ENCODE peak calls at places on chromosomes 5 and 9, in five cellular contexts. R is nephron progenitor cell, D is endothelial cell, S is breast epithelium, T is fibroblast of mammary gland. O is an unnamed sample.

GRCh38 chr5:142520885-142521284 is 165.0 kb downstream of the FGF1 start:
- DNase-seq in R (no peak), D (no peak), S (no peak), T (peak), O (no peak)

GRCh38 chr5:112975721-112976431 is 722 bp upstream of the DCP2 start:
- DNase-seq in R (no peak), D (no peak), S (no peak), T (no peak), O (no peak)

GRCh38 chr5:81751836-81752643 is 1.1 kb upstream of the SSBP2 start:
- DNase-seq in R (no peak), D (no peak), S (peak), T (peak), O (no peak)

GRCh38 chr9:16417101-16417500 is 453.4 kb downstream of the BNC2 start:
- DNase-seq in R (no peak), D (no peak), S (no peak), T (peak), O (no peak)

GRCh38 chr5:43209833-43210232 is 17.8 kb downstream of the NIM1K start:
- DNase-seq in R (no peak), D (no peak), S (no peak), T (no peak), O (no peak)

GRCh38 chr5:9545301-9545958 is 445 bp downstream of the SEMA5A start:
- DNase-seq in R (peak), D (peak), S (no peak), T (no peak), O (no peak)

GRCh38 chr9:74570879-74571512 is 73.9 kb downstream of the RORB start:
- DNase-seq in R (peak), D (peak), S (no peak), T (peak), O (no peak)

GRCh38 chr5:95237324-95237723 is 47.6 kb downstream of the MCTP1 start:
- DNase-seq in R (no peak), D (no peak), S (no peak), T (no peak), O (no peak)

GRCh38 chr9:112487799-112488345 is 1.2 kb downstream of the KIAA1958 start:
- DNase-seq in R (no peak), D (no peak), S (no peak), T (no peak), O (no peak)

GRCh38 chr9:130197386-130197785 is 25.2 kb downstream of the NCS1 start:
- DNase-seq in R (no peak), D (no peak), S (no peak), T (no peak), O (no peak)

GRCh38 chr9:136848393-136849037 is 694 bp upstream of the PHPT1 start:
- DNase-seq in R (peak), D (peak), S (no peak), T (peak), O (no peak)

GRCh38 chr5:89338935-89339334 is 456.0 kb upstream of the MEF2C start:
- DNase-seq in R (no peak), D (no peak), S (no peak), T (peak), O (no peak)

GRCh38 chr9:128033609-128034008 is 33.5 kb downstream of the NAIF1 start:
- DNase-seq in R (no peak), D (no peak), S (no peak), T (no peak), O (no peak)

GRCh38 chr5:159886312-159886711 is 30.0 kb upstream of the ADRA1B start:
- DNase-seq in R (no peak), D (no peak), S (no peak), T (peak), O (no peak)

GRCh38 chr5:150443242-150444075 is 6.1 kb downstream of the RPS14 start:
- DNase-seq in R (no peak), D (no peak), S (no peak), T (no peak), O (no peak)

GRCh38 chr5:66881475-66882161 is 285.4 kb downstream of the MAST4 start:
- DNase-seq in R (no peak), D (no peak), S (peak), T (peak), O (no peak)

GRCh38 chr5:105905392-105905791 is 1765.3 kb downstream of the EFNA5 start:
- DNase-seq in R (no peak), D (no peak), S (no peak), T (peak), O (no peak)

GRCh38 chr9:136081113-136081825 is 13.8 kb downstream of the NACC2 start:
- DNase-seq in R (no peak), D (no peak), S (no peak), T (no peak), O (no peak)

DNA sequence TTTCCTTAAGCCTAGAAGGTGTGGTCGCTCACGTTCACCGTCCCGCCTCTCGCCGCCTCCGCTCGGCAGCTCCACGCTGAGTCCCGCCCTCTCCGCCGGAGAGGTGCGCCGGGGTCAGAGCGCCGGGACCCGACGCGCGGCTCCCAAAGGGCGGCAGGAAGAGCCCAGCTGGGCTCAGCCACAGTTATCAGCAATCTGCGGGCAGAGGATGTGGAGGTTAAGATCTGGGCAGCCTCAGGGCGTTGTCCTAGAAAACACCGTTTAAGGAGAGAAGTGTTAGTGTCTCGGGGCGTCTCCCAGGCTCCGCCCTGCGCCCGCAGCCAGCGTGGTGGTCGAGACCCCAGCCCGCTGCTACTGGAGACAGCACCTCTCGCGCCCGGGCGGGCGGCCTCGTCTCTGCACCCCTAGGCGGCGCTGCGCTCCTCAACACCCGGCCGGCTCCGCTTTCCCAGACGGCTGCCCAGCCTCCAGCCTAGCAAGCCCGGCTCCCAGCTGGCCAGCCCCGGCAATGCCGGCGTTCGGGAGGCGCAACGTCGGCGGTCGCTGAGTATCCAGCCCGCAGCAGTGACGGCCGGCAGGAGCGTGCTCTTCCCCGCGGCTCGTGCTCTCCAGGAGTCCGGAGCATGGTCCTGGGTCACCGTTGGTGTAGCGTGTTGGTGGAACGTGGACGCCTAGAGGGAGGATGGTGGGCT is at the start of gene PCDHAC1:
- DNase-seq in R (peak), D (peak), S (peak), T (peak), O (peak)
- TF ChIP-seq CTCF in R (peak), D (peak), S (no peak), T (no peak), O (no peak)

GRCh38 chr5:72308853-72309191 is 11.2 kb downstream of the MRPS27 start:
- DNase-seq in R (no peak), D (no peak), S (no peak), T (no peak), O (no peak)

GRCh38 chr5:72320022-72320898 is at the start of the genes MRPS27 and PTCD2:
- DNase-seq in R (peak), D (peak), S (peak), T (peak), O (peak)

GRCh38 chr5:72314571-72315172 is 5.4 kb downstream of the MRPS27 start:
- DNase-seq in R (no peak), D (no peak), S (no peak), T (peak), O (no peak)
- TF ChIP-seq CTCF in R (no peak), D (no peak), S (no peak), T (peak), O (no peak)

DNA sequence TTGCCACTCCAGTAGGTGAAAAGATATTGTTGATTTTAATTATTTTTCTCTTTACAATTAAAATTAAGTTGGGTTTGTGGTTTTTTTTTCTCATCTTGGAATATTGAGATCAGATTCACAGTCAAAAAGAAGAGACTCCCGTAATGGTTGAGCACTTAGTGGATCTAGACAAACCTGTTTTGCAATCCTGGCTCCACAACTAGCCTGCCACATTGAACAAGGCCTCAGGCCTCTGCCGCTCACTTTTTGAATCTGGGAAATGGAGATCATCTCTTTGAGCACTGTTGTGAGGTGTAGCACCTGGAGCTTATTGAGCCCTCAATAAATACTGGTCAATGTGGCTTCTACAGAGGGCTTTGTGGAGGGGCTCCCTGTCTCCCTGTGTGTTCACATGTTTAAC is 37.1 kb upstream of the RARS1 start:
- DNase-seq in R (no peak), D (no peak), S (peak), T (no peak), O (no peak)
- TF ChIP-seq CTCF in R (no peak), D (no peak), S (no peak), T (no peak), O (no peak)

DNA sequence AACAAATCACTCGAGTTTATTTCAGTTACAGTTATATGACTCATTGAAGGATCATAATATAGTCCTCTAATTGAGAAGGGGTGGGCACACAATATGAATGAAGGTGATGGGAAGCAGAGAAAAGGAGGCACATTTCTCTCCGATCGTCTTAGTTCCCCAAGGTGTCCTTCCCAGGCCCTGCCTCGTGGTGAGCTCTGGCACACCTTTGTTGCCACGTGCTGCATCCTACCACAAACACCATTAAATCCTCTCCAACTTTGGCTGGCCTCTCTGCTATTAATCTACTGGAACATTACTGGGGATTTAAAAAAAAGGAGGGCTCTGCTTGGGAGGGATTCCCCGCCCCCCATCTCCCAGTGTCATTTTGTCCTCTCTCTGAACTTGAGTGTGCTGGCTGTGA is 42.9 kb downstream of the CDH6 start:
- DNase-seq in R (no peak), D (no peak), S (no peak), T (no peak), O (no peak)
- TF ChIP-seq CTCF in R (no peak), D (no peak), S (no peak), T (no peak), O (no peak)

GRCh38 chr9:21994526-21994995 is at the start of gene CDKN2B-AS1:
- DNase-seq in R (peak), D (peak), S (no peak), T (peak), O (no peak)
- TF ChIP-seq CTCF in R (no peak), D (no peak), S (no peak), T (no peak), O (no peak)

GRCh38 chr5:126234563-126235195 is 188.5 kb upstream of the GRAMD2B start:
- DNase-seq in R (peak), D (peak), S (no peak), T (peak), O (no peak)
- TF ChIP-seq CTCF in R (peak), D (peak), S (no peak), T (peak), O (no peak)

DNA sequence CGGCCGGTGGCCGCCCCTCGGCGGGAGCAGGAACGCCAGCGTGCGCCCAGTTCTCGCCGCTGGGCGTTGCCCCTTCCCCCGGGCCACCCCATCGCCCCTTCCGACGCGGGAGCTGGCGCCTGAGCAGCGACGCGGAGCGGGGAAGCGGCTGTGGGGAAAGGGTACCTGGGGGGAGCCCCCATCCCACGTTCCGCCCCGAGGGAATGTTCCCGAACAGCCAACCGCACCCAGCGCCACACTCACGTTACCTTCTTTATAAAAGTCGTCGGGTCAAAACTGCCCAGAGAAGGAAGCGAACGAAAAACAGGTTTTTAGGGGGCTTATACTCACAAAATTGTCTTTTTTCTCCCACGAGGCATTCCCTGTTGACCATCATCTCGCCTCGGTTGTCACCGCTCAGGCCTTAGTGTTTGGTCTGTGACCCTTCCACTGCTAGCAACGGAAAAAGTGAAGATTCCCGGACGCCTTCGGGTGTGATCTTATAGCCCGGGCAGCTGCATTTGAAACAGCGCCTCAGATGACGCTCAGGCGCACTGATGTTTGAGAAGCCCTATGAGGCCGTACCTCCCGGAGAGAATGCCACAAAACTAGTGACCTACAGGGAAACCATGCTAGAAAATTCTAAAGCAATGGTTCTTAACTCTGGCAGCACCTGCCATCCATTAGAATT is 472 bp upstream of the GOLM1 start:
- DNase-seq in R (peak), D (peak), S (peak), T (peak), O (no peak)
- TF ChIP-seq CTCF in R (no peak), D (no peak), S (no peak), T (no peak), O (no peak)

GRCh38 chr9:93520523-93520922 is 55.9 kb upstream of the PHF2 start:
- DNase-seq in R (no peak), D (no peak), S (no peak), T (peak), O (no peak)
- TF ChIP-seq CTCF in R (no peak), D (no peak), S (no peak), T (peak), O (no peak)

O was measured in omental fat pad.